ENCODE peak calls at places on chromosomes 5 and 9, in six cellular contexts. One of them, this sample, is unnamed.

GRCh38 chr5:174623438-174624019 is 100.9 kb upstream of the MSX2 start:
- DNase-seq in RWPE1: no peak
- DNase-seq in spleen: no peak
- DNase-seq in PC-3: peak; percentile 23
- DNase-seq in endothelial cell of umbilical vein: no peak
- DNase-seq in right atrium auricular region: no peak
- DNase-seq in this sample: no peak

GRCh38 chr9:13975628-13976250 is 338.2 kb downstream of the NFIB start:
- DNase-seq in endothelial cell of umbilical vein: peak; percentile 71
- DNase-seq in right atrium auricular region: no peak
- DNase-seq in PC-3: no peak
- DNase-seq in RWPE1: no peak
- DNase-seq in spleen: no peak
- DNase-seq in this sample: no peak

GRCh38 chr5:29972597-29972996 is 1220.9 kb upstream of the CDH6 start:
- DNase-seq in spleen: no peak
- DNase-seq in PC-3: no peak
- DNase-seq in endothelial cell of umbilical vein: no peak
- DNase-seq in RWPE1: no peak
- DNase-seq in right atrium auricular region: no peak
- DNase-seq in this sample: no peak

GRCh38 chr5:83608122-83608521 is 112.5 kb downstream of the HAPLN1 start:
- DNase-seq in endothelial cell of umbilical vein: peak; percentile 55
- DNase-seq in right atrium auricular region: no peak
- DNase-seq in spleen: no peak
- DNase-seq in PC-3: peak; percentile 67
- DNase-seq in RWPE1: peak; percentile 68
- DNase-seq in this sample: no peak

GRCh38 chr9:120336021-120336752 is 243.8 kb downstream of the CDK5RAP2 start:
- DNase-seq in PC-3: no peak
- DNase-seq in right atrium auricular region: peak; percentile 38
- DNase-seq in RWPE1: no peak
- DNase-seq in spleen: no peak
- DNase-seq in endothelial cell of umbilical vein: no peak
- DNase-seq in this sample: no peak

GRCh38 chr5:31963358-31963757 is 210.8 kb downstream of the GOLPH3 start:
- DNase-seq in PC-3: peak; percentile 6
- DNase-seq in right atrium auricular region: no peak
- DNase-seq in spleen: no peak
- DNase-seq in endothelial cell of umbilical vein: no peak
- DNase-seq in RWPE1: no peak
- DNase-seq in this sample: no peak

GRCh38 chr9:78605029-78605930 is 308.4 kb downstream of the PSAT1 start:
- DNase-seq in right atrium auricular region: no peak
- DNase-seq in endothelial cell of umbilical vein: peak; percentile 53
- DNase-seq in spleen: no peak
- DNase-seq in RWPE1: no peak
- DNase-seq in PC-3: no peak
- DNase-seq in this sample: no peak

GRCh38 chr5:55577353-55578060 is 42.7 kb upstream of the PLPP1 start:
- DNase-seq in right atrium auricular region: peak; percentile 78
- DNase-seq in RWPE1: peak; percentile 32
- DNase-seq in PC-3: no peak
- DNase-seq in endothelial cell of umbilical vein: peak; percentile 17
- DNase-seq in spleen: no peak
- DNase-seq in this sample: peak; percentile 66

GRCh38 chr5:31551878-31552277 is 19.8 kb downstream of the C5orf22 start:
- DNase-seq in RWPE1: no peak
- DNase-seq in spleen: no peak
- DNase-seq in endothelial cell of umbilical vein: no peak
- DNase-seq in PC-3: peak; percentile 24
- DNase-seq in right atrium auricular region: no peak
- DNase-seq in this sample: no peak

GRCh38 chr9:129275626-129276247 is 97.7 kb upstream of the IER5L start:
- DNase-seq in endothelial cell of umbilical vein: no peak
- DNase-seq in spleen: peak; percentile 37
- DNase-seq in right atrium auricular region: no peak
- DNase-seq in PC-3: peak; percentile 43
- DNase-seq in RWPE1: peak; percentile 72
- DNase-seq in this sample: peak; percentile 57

GRCh38 chr9:130847306-130848217 is 12.5 kb downstream of the ABL1 start:
- DNase-seq in PC-3: peak; percentile 91
- DNase-seq in RWPE1: peak; percentile 97
- DNase-seq in spleen: no peak
- DNase-seq in endothelial cell of umbilical vein: peak; percentile 96
- DNase-seq in right atrium auricular region: peak; percentile 95
- DNase-seq in this sample: peak; percentile 97

GRCh38 chr9:130537346-130538050 is 41.9 kb upstream of the FUBP3 start:
- DNase-seq in right atrium auricular region: no peak
- DNase-seq in PC-3: peak; percentile 8
- DNase-seq in RWPE1: peak; percentile 53
- DNase-seq in endothelial cell of umbilical vein: peak; percentile 42
- DNase-seq in spleen: peak; percentile 78
- DNase-seq in this sample: peak; percentile 46

GRCh38 chr9:132708239-132708638 is 38.0 kb downstream of the GTF3C4 start:
- DNase-seq in right atrium auricular region: no peak
- DNase-seq in spleen: no peak
- DNase-seq in endothelial cell of umbilical vein: no peak
- DNase-seq in RWPE1: no peak
- DNase-seq in PC-3: no peak
- DNase-seq in this sample: no peak

GRCh38 chr9:77846957-77847574 is 184.5 kb downstream of the GNAQ start:
- DNase-seq in right atrium auricular region: no peak
- DNase-seq in RWPE1: no peak
- DNase-seq in PC-3: peak; percentile 24
- DNase-seq in endothelial cell of umbilical vein: peak; percentile 94
- DNase-seq in spleen: no peak
- DNase-seq in this sample: no peak

GRCh38 chr5:149775785-149776184 is 45.7 kb downstream of the PPARGC1B start:
- DNase-seq in PC-3: peak; percentile 49
- DNase-seq in spleen: no peak
- DNase-seq in endothelial cell of umbilical vein: no peak
- DNase-seq in right atrium auricular region: no peak
- DNase-seq in RWPE1: no peak
- DNase-seq in this sample: no peak

GRCh38 chr5:14720236-14720923 is 55.9 kb downstream of the OTULIN start:
- DNase-seq in endothelial cell of umbilical vein: no peak
- DNase-seq in RWPE1: no peak
- DNase-seq in PC-3: peak; percentile 45
- DNase-seq in spleen: no peak
- DNase-seq in right atrium auricular region: no peak
- DNase-seq in this sample: no peak

GRCh38 chr9:136160939-136161610 is 42.4 kb upstream of the TMEM250 start:
- DNase-seq in right atrium auricular region: no peak
- DNase-seq in PC-3: no peak
- DNase-seq in spleen: no peak
- DNase-seq in endothelial cell of umbilical vein: no peak
- DNase-seq in RWPE1: no peak
- DNase-seq in this sample: no peak

GRCh38 chr5:153619706-153620105 is 129.2 kb downstream of the GRIA1 start:
- DNase-seq in endothelial cell of umbilical vein: peak; percentile 86
- DNase-seq in RWPE1: peak; percentile 67
- DNase-seq in spleen: no peak
- DNase-seq in right atrium auricular region: no peak
- DNase-seq in PC-3: peak; percentile 19
- DNase-seq in this sample: peak; percentile 88

GRCh38 chr5:156741516-156741915 is 108.6 kb upstream of the PPP1R2B start:
- DNase-seq in endothelial cell of umbilical vein: no peak
- DNase-seq in spleen: no peak
- DNase-seq in right atrium auricular region: no peak
- DNase-seq in RWPE1: no peak
- DNase-seq in PC-3: no peak
- DNase-seq in this sample: no peak

GRCh38 chr9:98339987-98340564 is 84.6 kb upstream of the TBC1D2 start:
- DNase-seq in right atrium auricular region: no peak
- DNase-seq in PC-3: no peak
- DNase-seq in spleen: no peak
- DNase-seq in endothelial cell of umbilical vein: no peak
- DNase-seq in RWPE1: no peak
- DNase-seq in this sample: no peak

GRCh38 chr9:15306068-15306756 is 804 bp downstream of the TTC39B start:
- DNase-seq in spleen: peak; percentile 88
- DNase-seq in endothelial cell of umbilical vein: peak; percentile 41
- DNase-seq in RWPE1: peak; percentile 36
- DNase-seq in PC-3: peak; percentile 51
- DNase-seq in right atrium auricular region: peak; percentile 73
- DNase-seq in this sample: peak; percentile 64

GRCh38 chr9:111356567-111357244 is 26.7 kb upstream of the OR2K2 start:
- DNase-seq in endothelial cell of umbilical vein: peak; percentile 53
- DNase-seq in RWPE1: peak; percentile 95
- DNase-seq in spleen: no peak
- DNase-seq in right atrium auricular region: no peak
- DNase-seq in PC-3: peak; percentile 80
- DNase-seq in this sample: peak; percentile 79

DNA sequence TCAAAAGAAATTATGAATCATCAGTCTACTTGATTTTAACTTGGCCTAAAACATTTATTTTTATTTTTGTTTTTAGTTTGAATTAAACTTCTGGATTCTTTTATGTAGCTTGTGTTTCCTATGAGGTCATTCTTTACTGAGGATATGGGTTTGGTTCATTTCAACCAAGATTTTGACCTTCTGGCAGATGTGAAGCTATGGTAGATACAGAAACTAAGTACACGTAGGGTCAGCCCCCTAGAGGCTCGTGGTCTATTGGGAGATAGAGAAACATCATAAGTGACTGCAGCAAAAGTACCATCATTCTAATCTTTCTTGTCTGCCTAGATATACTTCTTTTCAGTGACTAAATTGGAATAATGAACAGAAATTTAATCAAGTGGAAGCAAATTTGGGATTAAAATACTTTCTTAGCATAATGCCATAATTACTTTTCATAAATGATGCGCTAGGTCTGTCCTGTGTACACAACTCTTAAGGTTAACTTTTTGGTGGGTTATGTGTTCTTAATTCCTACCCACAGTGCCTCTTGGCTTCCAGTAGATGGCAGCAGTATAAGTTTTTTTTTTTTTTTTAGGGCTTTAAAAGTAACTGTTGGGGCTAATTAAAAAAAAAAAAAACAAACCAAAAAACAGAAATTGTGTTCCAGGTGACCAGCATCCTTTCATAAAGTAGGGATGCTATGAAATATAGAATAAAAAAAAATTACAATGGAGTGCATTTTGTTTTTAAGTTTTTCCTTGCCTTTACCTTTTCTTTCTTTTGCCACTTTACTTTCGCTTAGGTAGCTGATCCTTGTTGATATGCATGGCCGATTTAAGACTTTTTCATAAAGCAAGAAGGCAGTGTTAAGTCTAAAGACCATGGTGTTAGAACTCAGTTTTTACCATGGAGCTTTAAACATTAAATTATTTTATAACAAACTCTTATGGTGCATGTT is 49.9 kb downstream of the LRRTM2 start:
- DNase-seq in spleen: no peak
- DNase-seq in RWPE1: peak; percentile 50
- DNase-seq in endothelial cell of umbilical vein: peak; percentile 58
- DNase-seq in PC-3: no peak
- DNase-seq in right atrium auricular region: no peak
- DNase-seq in this sample: no peak
- H3K27ac ChIP-seq in spleen: peak overlapping the region; percentile 53
- H3K27ac ChIP-seq in RWPE1: no peak overlapping the region
- H3K27ac ChIP-seq in endothelial cell of umbilical vein: peak overlapping the region; percentile 45
- H3K27ac ChIP-seq in PC-3: no peak overlapping the region
- H3K27ac ChIP-seq in right atrium auricular region: no peak overlapping the region
- H3K27ac ChIP-seq in this sample: no peak overlapping the region

GRCh38 chr5:176420086-176420485 is 3.7 kb upstream of the CLTB start:
- DNase-seq in PC-3: no peak
- DNase-seq in spleen: no peak
- DNase-seq in RWPE1: no peak
- DNase-seq in endothelial cell of umbilical vein: no peak
- DNase-seq in right atrium auricular region: no peak
- DNase-seq in this sample: no peak
- TF ChIP-seq CTCF in PC-3: no peak
- TF ChIP-seq CTCF in spleen: no peak
- TF ChIP-seq CTCF in RWPE1: no peak
- TF ChIP-seq CTCF in endothelial cell of umbilical vein: no peak
- TF ChIP-seq CTCF in right atrium auricular region: no peak
- TF ChIP-seq CTCF in this sample: no peak

DNA sequence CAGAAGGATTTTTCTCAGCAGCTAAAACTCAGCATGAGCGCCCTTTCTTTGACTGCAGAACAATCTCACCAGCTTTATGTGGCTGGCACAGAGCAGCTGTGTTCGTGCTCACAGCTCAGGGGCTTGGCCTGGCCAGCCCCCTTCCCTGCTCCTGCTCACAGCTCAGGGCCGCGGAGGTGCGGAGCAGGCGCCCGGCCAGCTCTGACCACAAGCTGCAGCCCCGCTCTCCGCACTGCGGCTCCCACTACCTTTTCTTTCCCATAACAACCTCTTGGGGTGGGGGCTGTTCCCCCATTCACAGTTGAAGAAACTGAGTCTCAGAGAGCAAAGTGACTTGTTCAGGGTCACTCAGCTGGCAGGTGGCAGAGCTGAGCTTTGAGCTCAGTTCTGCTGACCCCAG is 34.0 kb upstream of the PHYKPL start:
- DNase-seq in RWPE1: no peak
- DNase-seq in spleen: no peak
- DNase-seq in endothelial cell of umbilical vein: no peak
- DNase-seq in PC-3: no peak
- DNase-seq in right atrium auricular region: no peak
- DNase-seq in this sample: no peak
- H3K27ac ChIP-seq in RWPE1: no peak overlapping the region
- H3K27ac ChIP-seq in spleen: no peak overlapping the region
- H3K27ac ChIP-seq in endothelial cell of umbilical vein: no peak overlapping the region
- H3K27ac ChIP-seq in PC-3: no peak overlapping the region
- H3K27ac ChIP-seq in right atrium auricular region: no peak overlapping the region
- H3K27ac ChIP-seq in this sample: no peak overlapping the region

DNA sequence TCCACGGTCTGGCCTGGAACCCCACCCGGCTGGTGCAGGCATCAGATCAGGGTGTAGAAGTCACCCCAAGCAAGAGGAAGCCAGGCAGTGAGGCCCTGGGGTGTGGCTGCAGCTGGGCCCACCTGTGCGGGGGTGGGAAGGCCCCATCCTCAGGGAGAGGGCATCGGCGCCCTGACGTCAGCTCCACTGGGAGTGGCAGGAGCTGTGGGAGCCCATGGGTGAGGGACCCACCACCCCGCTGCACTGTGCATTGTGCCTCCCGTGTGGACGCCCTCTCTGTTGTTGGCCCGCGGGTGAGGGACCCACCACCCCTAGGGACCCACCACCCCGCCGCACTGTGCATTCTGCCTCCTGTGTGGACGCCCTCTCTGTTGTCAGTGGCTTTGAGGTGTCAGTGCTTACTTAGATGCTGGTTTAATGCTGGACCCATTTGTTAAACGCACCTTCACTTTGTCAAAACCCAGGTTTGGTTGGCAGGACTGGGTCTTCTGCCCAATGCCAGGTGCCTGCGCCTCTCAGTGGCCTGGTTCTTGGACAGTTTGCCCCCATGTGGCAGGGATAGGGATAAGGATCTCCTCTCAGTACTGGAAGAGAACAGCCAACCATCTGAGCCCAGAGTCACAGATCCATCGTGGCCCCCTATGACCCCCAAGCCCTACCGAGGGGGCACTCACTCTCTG is 6.9 kb upstream of the EXOC3 start:
- DNase-seq in PC-3: peak; percentile 63
- DNase-seq in spleen: peak; percentile 63
- DNase-seq in endothelial cell of umbilical vein: peak; percentile 21
- DNase-seq in right atrium auricular region: no peak
- DNase-seq in RWPE1: peak; percentile 43
- DNase-seq in this sample: no peak
- TF ChIP-seq CTCF in PC-3: peak; percentile 68
- TF ChIP-seq CTCF in spleen: peak; percentile 19
- TF ChIP-seq CTCF in endothelial cell of umbilical vein: peak; percentile 15
- TF ChIP-seq CTCF in right atrium auricular region: no peak
- TF ChIP-seq CTCF in RWPE1: peak; percentile 34
- TF ChIP-seq CTCF in this sample: peak; percentile 51